ENCODE peak calls at places on chromosomes 5 and 9, in six cellular contexts. O is psoas muscle, S is mammary epithelial cell, F is neuronal stem cell, N is IMR-90, D is body of pancreas. W is an unnamed sample. For H3K4me1, the result is how much of the 10 kb centered on the place peaks cover.

GRCh38 chr9:27447036-27447700 is 76.9 kb upstream of the IFNK start:
- DNase-seq in F (no peak), D (no peak), S (no peak), O (no peak), N (no peak), W (no peak)

GRCh38 chr5:9059920-9060691 is 485.8 kb downstream of the SEMA5A start:
- DNase-seq in N (peak), O (no peak), F (no peak), D (no peak), S (peak), W (no peak)

GRCh38 chr9:95005276-95006141 is 279.0 kb downstream of the AOPEP start:
- DNase-seq in S (peak), D (peak), N (no peak), O (no peak), F (no peak), W (no peak)

GRCh38 chr9:111107141-111107540 is 68.9 kb upstream of the LPAR1 start:
- DNase-seq in S (no peak), D (no peak), N (no peak), O (no peak), F (no peak), W (no peak)

GRCh38 chr5:43041131-43041668 is 1.1 kb upstream of the ANXA2R start:
- DNase-seq in F (no peak), O (peak), N (no peak), D (no peak), S (no peak), W (no peak)

GRCh38 chr9:93910598-93910997 is 44.6 kb downstream of the BARX1 start:
- DNase-seq in O (no peak), N (no peak), S (no peak), F (no peak), D (no peak), W (no peak)

GRCh38 chr5:113336975-113337374 is 97.8 kb downstream of the TSSK1B start:
- DNase-seq in N (peak), S (peak), F (no peak), O (no peak), D (peak), W (no peak)

GRCh38 chr9:129641751-129642585 is at the start of gene ASB6:
- DNase-seq in S (peak), O (peak), N (peak), F (peak), D (peak), W (peak)

GRCh38 chr5:65718576-65719310 is 3.2 kb downstream of the SGTB start:
- DNase-seq in N (no peak), F (no peak), S (no peak), O (no peak), D (no peak), W (no peak)
- H3K4me1 ChIP-seq in N (under half), F (under half), S (under half), O (under half), D (under half), W (under half)

DNA sequence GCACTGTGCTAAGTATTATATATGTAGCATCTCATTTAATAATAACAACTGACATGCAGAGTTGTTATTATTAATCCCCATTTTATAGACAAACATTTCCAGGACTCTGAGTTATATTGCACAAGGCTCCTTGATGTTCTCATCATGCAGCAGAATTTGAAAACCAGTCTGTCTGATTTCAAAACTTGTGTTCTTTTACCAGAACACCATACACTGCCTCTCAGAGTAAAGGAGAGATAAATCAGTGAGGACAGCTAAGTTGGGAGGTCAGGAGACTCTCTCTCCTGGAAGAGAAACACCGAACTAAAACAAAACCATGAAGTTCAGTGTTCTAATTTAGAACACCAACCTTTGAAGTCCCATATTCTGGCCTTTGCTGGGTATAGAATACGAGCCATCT is 92.7 kb upstream of the TNC start:
- DNase-seq in N (no peak), O (no peak), F (no peak), D (no peak), S (no peak), W (no peak)
- H3K4me1 ChIP-seq in N (under half), O (under half), F (under half), D (under half), S (under half), W (under half)

GRCh38 chr9:136089697-136090045 is 5.4 kb downstream of the NACC2 start:
- DNase-seq in S (no peak), F (no peak), O (no peak), D (no peak), N (peak), W (no peak)

GRCh38 chr9:136090768-136091581 is 4.1 kb downstream of the NACC2 start:
- DNase-seq in D (no peak), F (no peak), O (peak), N (no peak), S (no peak), W (no peak)

GRCh38 chr9:136088939-136089696 is 6.0 kb downstream of the NACC2 start:
- DNase-seq in N (no peak), S (no peak), O (peak), F (no peak), D (no peak), W (no peak)

GRCh38 chr9:136091582-136092352 is 3.3 kb downstream of the NACC2 start:
- DNase-seq in D (peak), N (peak), S (no peak), O (peak), F (no peak), W (no peak)

DNA sequence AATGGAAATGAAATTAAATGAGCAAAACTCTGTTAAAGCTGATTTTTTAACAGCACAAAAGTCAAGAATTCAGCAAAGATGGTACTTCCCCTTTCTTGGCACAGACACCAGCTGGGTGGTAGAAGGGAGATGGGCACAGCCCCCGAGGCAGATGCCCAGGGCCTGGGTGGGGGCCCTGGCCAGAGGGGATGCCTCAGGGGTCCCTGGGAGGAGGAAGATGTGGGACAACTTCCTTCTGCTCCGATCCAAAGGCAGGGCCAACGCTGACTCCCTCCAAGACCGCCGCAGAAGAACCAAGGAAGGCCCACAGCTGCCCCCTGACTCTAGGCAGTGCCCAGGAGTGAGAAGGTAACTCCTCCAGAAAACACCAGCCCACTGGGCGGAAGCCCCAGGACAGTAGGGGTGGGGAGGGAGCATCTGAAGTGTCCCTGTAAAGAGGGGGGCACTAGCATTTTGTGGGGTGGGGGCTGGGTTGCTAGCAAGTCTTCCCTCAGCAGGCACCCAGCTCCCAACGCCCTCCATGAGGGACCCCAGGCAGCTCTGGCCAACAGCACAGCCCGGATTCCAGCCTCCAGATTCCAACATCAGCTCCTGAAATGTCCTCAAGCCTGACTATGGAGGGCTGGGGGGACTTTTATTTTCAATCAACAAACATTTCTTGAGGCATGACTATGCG is 4.9 kb downstream of the NACC2 start:
- DNase-seq in D (no peak), N (no peak), F (no peak), O (peak), S (no peak), W (no peak)
- H3K4me1 ChIP-seq in D (half or more), N (under half), F (under half), O (half or more), S (under half), W (half or more)

DNA sequence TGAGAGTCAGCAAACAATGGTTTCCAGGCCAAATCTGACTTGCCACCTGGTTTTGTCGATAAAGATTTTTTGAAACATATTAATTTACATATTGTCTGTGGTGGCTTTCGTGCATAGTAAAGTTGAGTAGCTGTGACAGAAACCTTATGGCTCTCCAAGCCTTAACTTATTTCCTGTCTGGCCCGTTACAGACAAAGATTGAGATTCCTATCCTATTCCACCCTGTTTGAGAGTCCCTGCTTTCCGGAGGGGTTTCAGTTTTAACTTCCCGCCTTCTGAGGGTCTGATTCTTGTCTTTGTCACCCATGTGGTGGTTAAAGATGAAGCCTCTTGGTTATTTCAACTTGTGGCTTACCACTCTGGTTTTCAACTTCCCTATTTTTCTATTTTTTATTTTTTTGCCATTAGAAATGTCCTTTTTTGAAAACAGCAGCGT is 11.4 kb downstream of the OTULIN start:
- DNase-seq in D (no peak), N (no peak), S (no peak), O (no peak), F (no peak), W (no peak)
- H3K4me1 ChIP-seq in D (under half), N (under half), S (half or more), O (under half), F (under half), W (under half)

DNA sequence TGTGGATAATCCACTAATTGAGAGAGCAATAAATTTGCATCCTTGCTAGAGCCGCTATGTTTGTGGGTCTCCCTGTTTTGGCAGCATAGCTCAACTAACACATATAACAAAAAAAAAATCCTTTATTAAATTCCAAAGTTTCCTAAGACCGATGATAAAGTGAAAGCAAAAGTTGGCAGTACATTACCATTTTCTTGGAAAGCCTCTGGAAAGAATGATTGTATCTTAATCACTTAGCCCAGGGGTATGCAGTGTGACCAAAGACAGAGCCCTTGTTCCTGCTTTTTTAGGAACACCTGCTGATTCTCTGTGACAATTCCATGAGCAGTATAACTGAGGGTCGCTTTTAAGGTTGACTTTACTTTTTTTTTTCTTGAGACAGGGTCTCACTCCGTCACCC is 5.4 kb upstream of the IL7R start:
- DNase-seq in N (peak), O (no peak), F (no peak), S (peak), D (no peak), W (no peak)
- H3K4me1 ChIP-seq in N (under half), O (under half), F (under half), S (under half), D (under half), W (under half)

GRCh38 chr9:123164285-123164684 is 104.1 kb downstream of the STRBP start:
- DNase-seq in S (no peak), O (no peak), N (peak), D (no peak), F (no peak), W (no peak)
- H3K4me1 ChIP-seq in S (under half), O (under half), N (under half), D (under half), F (under half), W (under half)

GRCh38 chr9:114619205-114619758 is 8.2 kb downstream of the TMEM268 start:
- DNase-seq in D (no peak), N (no peak), S (peak), O (no peak), F (no peak), W (no peak)

GRCh38 chr9:114613087-114613486 is 2.0 kb downstream of the TMEM268 start:
- DNase-seq in D (no peak), O (no peak), S (no peak), N (no peak), F (no peak), W (no peak)

GRCh38 chr9:114613919-114614318 is 2.8 kb downstream of the TMEM268 start:
- DNase-seq in O (no peak), S (no peak), D (no peak), F (no peak), N (no peak), W (no peak)

GRCh38 chr9:114614373-114614772 is 3.3 kb downstream of the TMEM268 start:
- DNase-seq in S (no peak), F (no peak), N (no peak), O (no peak), D (no peak), W (no peak)

GRCh38 chr9:114616684-114617520 is 5.8 kb downstream of the TMEM268 start:
- DNase-seq in F (no peak), O (peak), N (no peak), S (no peak), D (peak), W (peak)
- H3K4me1 ChIP-seq in F (under half), O (under half), N (under half), S (under half), D (under half), W (under half)

GRCh38 chr5:172853355-172853975 is 19.4 kb downstream of the ERGIC1 start:
- DNase-seq in F (no peak), N (peak), D (no peak), O (no peak), S (no peak), W (no peak)
- H3K4me1 ChIP-seq in F (under half), N (under half), D (half or more), O (half or more), S (under half), W (half or more)